ENCODE peak calls at places on chromosomes 7 and 10, in six cellular contexts. X is naive thymus-derived CD4-positive, alpha-beta T cell; Q is activated CD4-positive, CD25-positive, alpha-beta regulatory T cell treated with anti-CD3 and anti-CD28 coated beads, Interleukin-2, amount 50 U/mL, for 24 hours; L is body of pancreas; N is lower lobe of right lung; R is thoracic aorta. P is an unnamed sample.
A peak's percentile ranks its signal among the peaks of the same experiment; 100 is the strongest.

GRCh38 chr7:24073651-24074420 is 210.2 kb upstream of the NPY start:
- ATAC-seq in X (no peak), Q (no peak), L (no peak), N (no peak), R (no peak), P (no peak)

GRCh38 chr7:151034312-151035023 is 6.2 kb downstream of the ABCB8 start:
- ATAC-seq in X (no peak), Q (no peak), L (no peak), N (no peak), R (no peak), P (no peak)

GRCh38 chr10:97390096-97390495 is 11.0 kb downstream of the RRP12 start:
- ATAC-seq in X (peak; percentile 21), Q (no peak), L (no peak), N (peak; percentile 22), R (no peak), P (no peak)

GRCh38 chr7:70539622-70540021 is 592.3 kb upstream of the GALNT17 start:
- ATAC-seq in X (no peak), Q (no peak), L (no peak), N (no peak), R (no peak), P (no peak)

GRCh38 chr7:31122649-31123058 is 70.5 kb downstream of the ADCYAP1R1 start:
- ATAC-seq in X (peak; percentile 59), Q (no peak), L (peak; percentile 82), N (peak; percentile 89), R (peak; percentile 88), P (peak; percentile 34)

GRCh38 chr7:155813125-155813524 is 862 bp upstream of the SHH start:
- ATAC-seq in X (no peak), Q (no peak), L (no peak), N (no peak), R (no peak), P (no peak)

GRCh38 chr7:13282377-13282980 is 595.0 kb downstream of the ARL4A start:
- ATAC-seq in X (no peak), Q (no peak), L (no peak), N (no peak), R (no peak), P (no peak)

GRCh38 chr10:33801705-33802104 is 467.2 kb upstream of the NRP1 start:
- ATAC-seq in X (no peak), Q (no peak), L (peak; percentile 45), N (no peak), R (no peak), P (no peak)

GRCh38 chr10:35992107-35992506 is 350.0 kb upstream of the FZD8 start:
- ATAC-seq in X (no peak), Q (no peak), L (no peak), N (no peak), R (no peak), P (no peak)

GRCh38 chr7:73577627-73578341 is 595 bp downstream of the TBL2 start:
- ATAC-seq in X (no peak), Q (peak; percentile 8), L (peak; percentile 13), N (peak; percentile 33), R (peak; percentile 6), P (peak; percentile 10)

GRCh38 chr10:109127363-109127762 is 795.9 kb downstream of the XPNPEP1 start:
- ATAC-seq in X (no peak), Q (no peak), L (no peak), N (no peak), R (no peak), P (no peak)

GRCh38 chr7:29921404-29922010 is 68.1 kb downstream of the SCRN1 start:
- ATAC-seq in X (peak; percentile 93), Q (peak; percentile 71), L (peak; percentile 75), N (peak; percentile 88), R (no peak), P (peak; percentile 76)